ENCODE peak calls at places on chromosomes 16 and 17, in eight cellular contexts. A is lung, Z is neural crest cell, P is ELR, E is HL-60, K is cardiac septum, B is stromal cell of bone marrow, G is NCI-H524. Y is an unnamed sample.

GRCh38 chr16:69243479-69243878 is 56.5 kb downstream of the SNTB2 start:
- DNase-seq in Z (no peak), G (peak), P (no peak), A (no peak), E (no peak), B (peak), K (no peak), Y (peak)

GRCh38 chr17:16939606-16940115 is 32.3 kb downstream of the TNFRSF13B start:
- DNase-seq in Z (no peak), E (no peak), P (no peak), K (peak), B (no peak), A (no peak), G (no peak), Y (no peak)

GRCh38 chr17:14302421-14303099 is 1.7 kb downstream of the HS3ST3B1 start:
- DNase-seq in P (peak), Z (peak), B (peak), K (peak), E (peak), A (peak), G (peak), Y (peak)

GRCh38 chr16:74448990-74449389 is 27.7 kb upstream of the CLEC18B start:
- DNase-seq in A (peak), Z (no peak), P (peak), E (peak), G (no peak), K (peak), B (peak), Y (peak)

GRCh38 chr17:17361543-17362511 is 58.7 kb downstream of the NT5M start:
- DNase-seq in P (no peak), K (peak), A (no peak), Z (no peak), B (no peak), E (no peak), G (peak), Y (no peak)

GRCh38 chr17:4565209-4566141 is 5.1 kb upstream of the GGT6 start:
- DNase-seq in B (peak), A (peak), G (peak), K (peak), Z (peak), E (no peak), P (peak), Y (peak)

GRCh38 chr17:78358538-78359215 is 1.2 kb downstream of the SOCS3 start:
- DNase-seq in Z (no peak), P (peak), E (no peak), B (no peak), G (peak), K (no peak), A (no peak), Y (no peak)

GRCh38 chr17:3636908-3637373 is 381 bp downstream of the CTNS start:
- DNase-seq in Z (no peak), B (no peak), P (no peak), K (no peak), G (no peak), E (no peak), A (no peak), Y (no peak)

GRCh38 chr17:78788451-78788850 is 6.4 kb upstream of the CYTH1 start:
- DNase-seq in E (no peak), A (no peak), B (no peak), G (no peak), P (no peak), K (no peak), Z (no peak), Y (no peak)

GRCh38 chr17:59094921-59095530 is 11.7 kb downstream of the TRIM37 start:
- DNase-seq in B (no peak), K (no peak), E (no peak), P (no peak), Z (no peak), G (no peak), A (no peak), Y (no peak)

GRCh38 chr17:45428050-45428953 is 4.4 kb downstream of the ARHGAP27 start:
- DNase-seq in E (peak), B (peak), K (peak), A (peak), P (peak), Z (peak), G (peak), Y (peak)

GRCh38 chr17:21033350-21033749 is 9.5 kb downstream of the USP22 start:
- DNase-seq in A (no peak), B (no peak), G (no peak), P (peak), E (no peak), K (no peak), Z (no peak), Y (no peak)

GRCh38 chr16:51538707-51539604 is 387.9 kb upstream of the SALL1 start:
- DNase-seq in B (peak), A (no peak), G (no peak), Z (no peak), E (no peak), K (no peak), P (peak), Y (peak)

GRCh38 chr17:10357768-10358167 is 15.0 kb downstream of the MYH13 start:
- DNase-seq in G (no peak), E (no peak), K (no peak), A (no peak), P (no peak), B (no peak), Z (no peak), Y (no peak)

GRCh38 chr17:14845562-14846335 is 419.4 kb downstream of the PMP22 start:
- DNase-seq in E (no peak), P (peak), B (no peak), Z (no peak), K (no peak), G (no peak), A (no peak), Y (no peak)

GRCh38 chr16:11384184-11384955 is 39.1 kb downstream of the RMI2 start:
- DNase-seq in A (no peak), B (no peak), G (no peak), Z (no peak), K (no peak), E (no peak), P (no peak), Y (no peak)

GRCh38 chr17:71208111-71208704 is 912.6 kb upstream of the SOX9 start:
- DNase-seq in K (no peak), E (no peak), B (peak), A (no peak), Z (no peak), P (peak), G (no peak), Y (peak)

GRCh38 chr17:82888583-82889495 is 49.0 kb upstream of the ZNF750 start:
- DNase-seq in Z (no peak), P (no peak), E (no peak), B (no peak), G (no peak), K (no peak), A (peak), Y (no peak)

GRCh38 chr16:14070877-14071575 is at the start of gene MRTFB:
- DNase-seq in P (peak), B (peak), G (peak), A (peak), E (peak), K (peak), Z (peak), Y (no peak)

Y was measured in fibroblast of the conjunctiva.